ENCODE peak calls at places on chromosome 4, in four cellular contexts. A is uterus, Z is A549, V is tibial nerve. K is an unnamed sample.

GRCh38 chr4:8402640-8403039 is 37.9 kb downstream of the ACOX3 start:
- DNase-seq in A (peak), Z (no peak), V (no peak), K (peak)

GRCh38 chr4:70778888-70779422 is 57.2 kb downstream of the RUFY3 start:
- DNase-seq in A (peak), Z (no peak), V (no peak), K (no peak)

GRCh38 chr4:56728512-56728911 is 47.4 kb upstream of the HOPX start:
- DNase-seq in A (peak), Z (peak), V (no peak), K (peak)

GRCh38 chr4:34679228-34679627 is 1565.1 kb downstream of the ARAP2 start:
- DNase-seq in A (no peak), Z (no peak), V (no peak), K (no peak)

GRCh38 chr4:106627071-106627470 is 258.5 kb upstream of the GIMD1 start:
- DNase-seq in A (no peak), Z (no peak), V (no peak), K (no peak)

GRCh38 chr4:180664766-180665368 is 1578.3 kb upstream of the TENM3 start:
- DNase-seq in A (peak), Z (peak), V (peak), K (peak)

GRCh38 chr4:185589067-185589844 is 53.9 kb upstream of the PDLIM3 start:
- DNase-seq in A (peak), Z (no peak), V (no peak), K (no peak)

GRCh38 chr4:53943345-53944085 is 120.9 kb downstream of the CHIC2 start:
- DNase-seq in A (no peak), Z (peak), V (no peak), K (no peak)

GRCh38 chr4:20109395-20109794 is 142.3 kb upstream of the SLIT2 start:
- DNase-seq in A (no peak), Z (no peak), V (no peak), K (no peak)

GRCh38 chr4:1009647-1010521 is 1.5 kb upstream of the FGFRL1 start:
- DNase-seq in A (peak), Z (peak), V (peak), K (peak)

GRCh38 chr4:39697740-39698423 is at the start of gene UBE2K:
- DNase-seq in A (peak), Z (peak), V (peak), K (peak)
- TF ChIP-seq POLR2A in A (peak), Z (peak), V (peak), K (no peak)

GRCh38 chr4:88827442-88827841 is 129.8 kb upstream of the NAP1L5 start:
- DNase-seq in A (no peak), Z (no peak), V (no peak), K (no peak)

GRCh38 chr4:88822034-88822433 is 124.4 kb upstream of the NAP1L5 start:
- DNase-seq in A (no peak), Z (no peak), V (no peak), K (no peak)

GRCh38 chr4:88818650-88819470 is 121.2 kb upstream of the NAP1L5 start:
- DNase-seq in A (peak), Z (peak), V (no peak), K (peak)

GRCh38 chr4:88820723-88821368 is 123.2 kb upstream of the NAP1L5 start:
- DNase-seq in A (no peak), Z (no peak), V (no peak), K (no peak)

DNA sequence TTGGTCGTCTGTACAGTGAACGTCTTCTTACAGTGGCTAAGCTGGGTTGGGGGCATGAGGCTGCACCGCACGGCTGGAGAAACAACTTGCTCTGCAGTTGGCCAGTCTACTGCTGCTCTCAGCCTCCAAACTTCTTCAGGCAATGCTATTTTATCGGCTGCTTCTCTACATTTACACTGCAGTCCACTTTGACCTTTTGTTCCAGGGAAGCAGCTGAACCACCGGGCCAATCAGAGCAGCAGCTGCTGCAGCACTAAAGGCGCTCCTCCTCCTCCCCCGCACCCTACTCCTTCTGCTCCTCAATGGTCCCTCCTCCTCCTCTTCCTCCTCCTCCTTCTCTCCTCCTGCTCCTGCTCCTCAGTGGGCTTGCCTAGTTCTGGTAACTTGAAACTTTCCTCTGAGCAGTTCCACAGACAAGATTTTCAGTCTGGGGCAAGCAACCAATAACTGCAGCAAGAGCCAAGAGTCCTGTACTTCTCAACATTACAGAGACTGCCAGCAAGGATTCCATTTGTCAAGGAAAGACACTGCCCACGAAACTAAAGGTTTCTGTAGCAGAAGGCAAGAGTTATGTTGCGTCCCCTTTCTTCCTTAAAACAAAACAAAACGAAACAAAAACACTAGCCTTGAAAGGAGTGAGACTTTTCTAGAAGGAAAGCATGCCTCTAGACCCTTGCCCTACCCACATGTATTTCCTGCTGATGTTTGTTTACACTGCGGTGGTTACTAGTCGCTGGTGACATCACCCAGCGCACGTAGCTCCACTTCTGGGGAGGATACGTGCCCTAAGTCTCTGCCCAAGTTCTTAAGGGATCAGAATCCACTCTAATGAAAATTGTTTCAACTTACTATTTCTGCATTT is 125.7 kb upstream of the NAP1L5 start:
- DNase-seq in A (peak), Z (peak), V (peak), K (peak)
- TF ChIP-seq POLR2A in A (peak), Z (peak), V (peak), K (peak)

DNA sequence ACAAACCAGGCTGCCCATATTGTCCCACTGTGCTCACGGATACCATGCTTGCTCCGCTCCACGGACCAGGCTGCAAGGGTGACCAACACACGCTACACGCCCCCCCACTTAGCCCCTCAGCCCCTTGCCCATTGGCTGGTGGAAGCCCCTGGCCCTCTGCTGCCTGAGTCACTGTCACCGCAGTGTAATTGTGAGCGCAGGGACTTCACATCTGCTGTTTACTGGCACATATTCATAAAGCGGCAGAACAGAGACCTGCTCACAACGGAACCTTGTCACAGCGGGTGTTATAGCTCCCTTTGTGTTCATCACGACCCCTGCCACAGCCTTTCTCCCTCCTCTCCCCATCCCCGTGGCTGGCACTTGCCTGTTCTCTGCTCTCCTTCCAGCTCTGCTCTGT is 83.7 kb downstream of the PSAPL1 start:
- DNase-seq in A (no peak), Z (no peak), V (no peak), K (no peak)
- TF ChIP-seq POLR2A in A (no peak), Z (no peak), V (no peak), K (no peak)

DNA sequence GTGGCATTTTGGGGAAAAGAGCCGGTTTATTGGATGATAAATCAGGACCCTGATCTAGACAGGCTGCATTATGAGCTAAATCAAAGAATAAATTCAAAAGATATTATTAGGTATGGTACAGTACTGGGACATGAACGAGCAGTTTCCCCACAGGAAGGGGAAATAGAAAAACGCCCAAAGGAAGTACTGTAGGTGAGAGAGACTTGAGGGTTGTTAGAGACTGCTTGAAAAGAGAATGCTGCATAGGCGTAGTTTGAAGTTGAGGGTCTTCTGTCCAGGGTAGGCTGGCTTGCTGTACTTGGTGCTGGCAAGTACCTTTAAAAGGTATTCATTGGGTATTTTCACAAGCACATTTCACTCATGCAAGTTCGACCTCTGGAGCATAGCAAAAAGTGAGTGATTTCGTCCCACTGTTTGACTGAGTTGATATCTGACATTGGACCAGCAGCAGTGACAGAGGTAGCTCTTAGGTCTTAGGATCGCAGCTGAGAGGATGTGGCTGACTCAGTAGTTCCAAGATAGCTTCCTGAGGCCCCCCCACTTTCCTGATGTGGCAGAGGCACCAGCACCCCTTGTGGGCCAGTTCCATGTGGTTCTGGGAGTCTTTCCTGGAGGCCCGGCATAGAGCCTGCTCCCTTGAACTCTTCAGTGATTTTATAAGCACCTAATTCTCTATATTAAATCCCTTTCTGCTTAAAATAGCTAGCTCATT is 64.3 kb downstream of the TMEM131L start:
- DNase-seq in A (no peak), Z (no peak), V (no peak), K (no peak)
- TF ChIP-seq POLR2A in A (no peak), Z (no peak), V (no peak), K (no peak)

GRCh38 chr4:153637201-153637600 is 46.9 kb upstream of the TLR2 start:
- DNase-seq in A (no peak), Z (no peak), V (no peak), K (no peak)

GRCh38 chr4:153639556-153640475 is 44.3 kb upstream of the TLR2 start:
- DNase-seq in A (no peak), Z (no peak), V (no peak), K (no peak)

GRCh38 chr4:153638999-153639398 is 45.1 kb upstream of the TLR2 start:
- DNase-seq in A (no peak), Z (no peak), V (no peak), K (no peak)

GRCh38 chr4:153640476-153640802 is 43.6 kb upstream of the TLR2 start:
- DNase-seq in A (no peak), Z (no peak), V (no peak), K (no peak)

DNA sequence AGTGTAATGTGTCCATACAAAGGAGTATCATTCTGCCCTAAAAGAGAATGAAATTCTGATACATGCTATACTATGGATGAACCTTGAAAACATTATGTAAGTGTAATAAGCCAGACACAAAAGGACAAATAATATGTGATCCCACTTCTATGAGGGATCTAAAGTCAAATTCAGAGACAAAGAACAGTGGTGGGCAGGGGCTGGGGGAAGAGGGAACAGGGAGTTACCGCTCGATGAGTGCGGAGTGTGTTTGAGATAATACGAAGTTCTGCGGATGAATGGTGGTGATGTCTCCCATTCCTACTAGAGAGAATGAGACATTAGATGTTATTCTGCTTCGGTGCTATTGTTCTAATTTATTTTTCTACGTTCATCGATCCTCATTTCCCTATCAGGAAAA is 46.1 kb upstream of the TLR2 start:
- DNase-seq in A (no peak), Z (no peak), V (no peak), K (no peak)
- TF ChIP-seq POLR2A in A (no peak), Z (no peak), V (no peak), K (no peak)

GRCh38 chr4:74456056-74456744 is 11.3 kb downstream of the AREG start:
- DNase-seq in A (no peak), Z (peak), V (no peak), K (no peak)
- TF ChIP-seq POLR2A in A (no peak), Z (no peak), V (no peak), K (no peak)

DNA sequence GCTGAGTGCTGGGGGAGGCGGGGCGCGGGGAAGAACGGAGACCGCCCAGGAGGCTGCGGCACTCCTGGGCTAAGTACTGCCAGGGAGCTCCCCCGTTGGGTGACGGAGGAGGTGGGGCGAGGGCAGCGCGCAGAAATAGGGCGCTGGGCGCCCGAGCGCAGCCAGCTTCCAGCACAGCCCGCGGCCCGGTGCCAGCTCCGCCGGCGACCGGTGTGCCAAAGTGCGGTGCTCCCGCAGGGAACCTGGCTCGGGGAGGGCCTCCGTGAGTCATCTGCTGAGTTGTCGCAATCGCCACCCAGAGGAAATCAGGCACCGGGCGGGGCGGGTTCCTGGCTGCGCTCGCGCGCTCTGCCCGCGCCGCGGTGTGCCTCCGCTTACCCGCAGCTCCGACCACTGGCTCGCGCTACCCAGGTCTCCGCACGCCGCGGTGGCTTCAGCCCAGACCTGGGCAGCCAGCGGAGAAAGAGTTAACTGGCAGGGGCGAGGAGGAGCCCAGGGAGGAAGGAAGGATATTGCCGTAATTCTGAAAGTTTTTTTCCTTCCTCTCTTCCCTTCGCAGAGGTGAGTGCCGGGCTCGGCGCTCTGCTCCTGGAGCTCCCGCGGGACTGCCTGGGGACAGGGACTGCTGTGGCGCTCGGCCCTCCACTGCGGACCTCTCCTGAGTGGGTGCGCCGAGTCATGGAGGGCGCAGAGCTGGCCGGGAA is at the start of gene GPAT3:
- DNase-seq in A (peak), Z (peak), V (peak), K (peak)
- TF ChIP-seq POLR2A in A (peak), Z (no peak), V (no peak), K (no peak)

DNA sequence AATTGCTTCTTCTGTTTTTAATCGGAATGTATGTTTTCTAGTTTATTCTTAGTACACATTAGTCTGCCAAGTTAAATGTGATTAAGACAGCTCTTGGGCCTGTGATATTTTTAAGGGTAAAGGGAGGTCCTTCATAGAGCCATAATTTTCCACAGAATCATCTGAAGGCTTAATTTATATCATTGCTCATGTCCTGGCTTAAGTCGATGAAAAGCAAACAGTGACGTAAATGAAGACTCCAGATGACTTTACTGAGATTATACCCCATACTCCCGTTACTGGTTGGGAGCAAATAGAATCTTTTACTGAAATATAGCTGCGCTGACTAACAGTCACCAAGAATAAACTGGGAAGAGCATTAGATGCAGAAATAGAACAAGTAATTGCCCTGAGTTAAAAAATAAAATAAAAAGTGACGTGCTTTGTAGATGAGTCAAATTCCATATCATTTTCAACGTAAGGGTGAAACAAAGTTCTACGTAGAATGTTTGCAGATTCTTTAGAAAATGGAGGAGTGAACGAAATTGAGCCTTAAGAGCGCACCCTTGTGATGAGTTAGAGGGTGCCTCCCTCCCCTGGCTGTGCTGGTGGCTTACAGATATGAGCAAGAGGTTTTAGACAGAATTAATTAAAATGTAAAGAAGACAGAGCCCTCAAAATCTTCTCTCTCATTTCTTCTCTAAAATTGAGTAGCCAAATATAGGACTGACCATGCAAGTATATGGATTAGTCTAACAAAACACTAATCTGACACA is 30.0 kb upstream of the LGI2 start:
- DNase-seq in A (peak), Z (no peak), V (no peak), K (no peak)
- TF ChIP-seq POLR2A in A (no peak), Z (no peak), V (no peak), K (no peak)

K was measured in testis.